ENCODE peak calls at places on chromosomes 13 and 19, in nine cellular contexts. S is progenitor cell of endocrine pancreas; W is NCI-H187; G is stimulated activated CD8-positive, alpha-beta memory T cell treated with anti-CD3 and anti-CD28 coated beads, Interleukin-7, amount 100 ng/mL, for 48 hours; C is putamen; F is esophagus squamous epithelium; R is stimulated activated CD4-positive, alpha-beta T cell treated with anti-CD3 and anti-CD28 coated beads, Interleukin-12 subunit alpha, Interleukin-12 subunit beta, amount 100 ng/mL, for 24 hours; B is frontal cortex; Y is NCI-H1092. A is an unnamed sample.

GRCh38 chr19:28606269-28607032 is 606.5 kb downstream of the UQCRFS1 start:
- DNase-seq in S (no peak), W (no peak), G (no peak), C (no peak), F (no peak), R (no peak), B (no peak), Y (no peak), A (no peak)

GRCh38 chr19:13985771-13986347 is 20.3 kb downstream of the RFX1 start:
- DNase-seq in S (no peak), W (peak; percentile 21), G (no peak), C (no peak), F (no peak), R (no peak), B (no peak), Y (no peak), A (no peak)

GRCh38 chr13:84607614-84608013 is 725.3 kb upstream of the SLITRK1 start:
- DNase-seq in S (no peak), W (no peak), G (no peak), C (no peak), F (no peak), R (no peak), B (no peak), Y (no peak), A (no peak)

GRCh38 chr19:54383330-54383729 is 18.6 kb upstream of the LAIR1 start:
- DNase-seq in S (no peak), W (no peak), G (no peak), C (no peak), F (no peak), R (no peak), B (no peak), Y (no peak), A (no peak)

GRCh38 chr13:47843005-47843404 is 158.1 kb downstream of the SUCLA2 start:
- DNase-seq in S (no peak), W (no peak), G (no peak), C (no peak), F (no peak), R (no peak), B (no peak), Y (no peak), A (no peak)

GRCh38 chr13:111952814-111953213 is 114.1 kb upstream of the SOX1 start:
- DNase-seq in S (no peak), W (no peak), G (no peak), C (no peak), F (no peak), R (no peak), B (no peak), Y (no peak), A (no peak)

GRCh38 chr13:108269601-108270328 is at the start of gene TNFSF13B:
- DNase-seq in S (peak; percentile 13), W (no peak), G (peak; percentile 37), C (peak; percentile 9), F (no peak), R (peak; percentile 30), B (no peak), Y (no peak), A (peak; percentile 9)

GRCh38 chr13:24159921-24160324 is 597 bp upstream of the SPATA13 start:
- DNase-seq in S (no peak), W (no peak), G (no peak), C (no peak), F (no peak), R (no peak), B (no peak), Y (no peak), A (no peak)

GRCh38 chr19:54047626-54048025 is 16.1 kb downstream of the VSTM1 start:
- DNase-seq in S (no peak), W (no peak), G (no peak), C (no peak), F (no peak), R (no peak), B (no peak), Y (no peak), A (no peak)

GRCh38 chr13:40790232-40790631 is 821 bp downstream of the SLC25A15 start:
- DNase-seq in S (no peak), W (no peak), G (no peak), C (no peak), F (no peak), R (no peak), B (no peak), Y (no peak), A (no peak)

GRCh38 chr19:5594521-5594950 is 26.8 kb upstream of the TINCR start:
- DNase-seq in S (no peak), W (no peak), G (no peak), C (no peak), F (no peak), R (no peak), B (no peak), Y (no peak), A (peak; percentile 69)

GRCh38 chr13:93805736-93806135 is 579.1 kb downstream of the GPC6 start:
- DNase-seq in S (no peak), W (no peak), G (no peak), C (no peak), F (no peak), R (no peak), B (no peak), Y (no peak), A (no peak)

GRCh38 chr19:4709440-4710280 is 14.0 kb downstream of the DPP9 start:
- DNase-seq in S (no peak), W (no peak), G (no peak), C (no peak), F (no peak), R (no peak), B (no peak), Y (no peak), A (no peak)

GRCh38 chr13:74575729-74576125 is 441.5 kb upstream of the KLF12 start:
- DNase-seq in S (peak; percentile 38), W (no peak), G (peak; percentile 8), C (peak; percentile 62), F (no peak), R (peak; percentile 39), B (peak; percentile 59), Y (peak; percentile 47), A (peak; percentile 69)

GRCh38 chr13:59680429-59681024 is 483.2 kb downstream of the DIAPH3 start:
- DNase-seq in S (no peak), W (no peak), G (no peak), C (no peak), F (no peak), R (no peak), B (no peak), Y (peak; percentile 20), A (no peak)

GRCh38 chr13:50387124-50387581 is 371.9 kb downstream of the KCNRG start:
- DNase-seq in S (no peak), W (peak; percentile 84), G (no peak), C (peak; percentile 34), F (no peak), R (peak; percentile 6), B (no peak), Y (peak; percentile 17), A (peak; percentile 69)

GRCh38 chr13:92719868-92720267 is 506.7 kb upstream of the GPC6 start:
- DNase-seq in S (no peak), W (peak; percentile 88), G (no peak), C (no peak), F (no peak), R (no peak), B (no peak), Y (peak; percentile 92), A (no peak)

GRCh38 chr19:39408392-39409206 is 2.0 kb downstream of the ZFP36 start:
- DNase-seq in S (no peak), W (no peak), G (no peak), C (no peak), F (no peak), R (no peak), B (no peak), Y (no peak), A (peak; percentile 66)

GRCh38 chr13:38872693-38873092 is 117.9 kb downstream of the STOML3 start:
- DNase-seq in S (peak; percentile 37), W (no peak), G (no peak), C (peak; percentile 56), F (no peak), R (peak; percentile 15), B (peak; percentile 4), Y (peak; percentile 7), A (peak; percentile 69)

GRCh38 chr19:5339470-5339949 is 1.1 kb downstream of the PTPRS start:
- DNase-seq in S (no peak), W (no peak), G (no peak), C (no peak), F (no peak), R (no peak), B (peak; percentile 65), Y (no peak), A (no peak)

GRCh38 chr19:40294560-40294959 is 9.4 kb upstream of the AKT2 start:
- DNase-seq in S (no peak), W (no peak), G (no peak), C (no peak), F (no peak), R (no peak), B (no peak), Y (no peak), A (no peak)

GRCh38 chr13:27450921-27451461 is 627 bp upstream of the MTIF3 start:
- DNase-seq in S (peak; percentile 37), W (no peak), G (no peak), C (peak; percentile 3), F (no peak), R (peak; percentile 16), B (peak; percentile 41), Y (no peak), A (peak; percentile 71)

GRCh38 chr13:113815151-113816058 is 48.5 kb downstream of the GAS6 start:
- DNase-seq in S (no peak), W (no peak), G (peak; percentile 11), C (no peak), F (no peak), R (peak; percentile 15), B (no peak), Y (no peak), A (no peak)

GRCh38 chr13:88144580-88144979 is 473.4 kb downstream of the SLITRK5 start:
- DNase-seq in S (no peak), W (no peak), G (no peak), C (no peak), F (no peak), R (no peak), B (no peak), Y (no peak), A (no peak)

GRCh38 chr13:111865826-111866225 is 201.1 kb upstream of the SOX1 start:
- DNase-seq in S (no peak), W (no peak), G (no peak), C (no peak), F (no peak), R (no peak), B (no peak), Y (no peak), A (no peak)

GRCh38 chr13:33150146-33150545 is 133.9 kb downstream of the KL start:
- DNase-seq in S (no peak), W (no peak), G (no peak), C (no peak), F (no peak), R (no peak), B (no peak), Y (no peak), A (no peak)

GRCh38 chr13:45297456-45298205 is 43.4 kb downstream of the TPT1 start:
- DNase-seq in S (no peak), W (no peak), G (no peak), C (peak; percentile 55), F (no peak), R (no peak), B (no peak), Y (no peak), A (no peak)

GRCh38 chr19:36547001-36547732 is 19.1 kb upstream of the ZNF260 start:
- DNase-seq in S (no peak), W (no peak), G (no peak), C (no peak), F (no peak), R (no peak), B (no peak), Y (no peak), A (no peak)

GRCh38 chr19:40358773-40359172 is 10.3 kb downstream of the PLD3 start:
- DNase-seq in S (no peak), W (no peak), G (no peak), C (no peak), F (no peak), R (no peak), B (no peak), Y (no peak), A (no peak)

GRCh38 chr13:99339736-99340392 is 32.7 kb upstream of the GPR183 start:
- DNase-seq in S (no peak), W (no peak), G (no peak), C (no peak), F (no peak), R (no peak), B (no peak), Y (no peak), A (no peak)

GRCh38 chr13:24842533-24843278 is 78.7 kb downstream of the RNF17 start:
- DNase-seq in S (no peak), W (no peak), G (no peak), C (no peak), F (no peak), R (no peak), B (no peak), Y (no peak), A (peak; percentile 20)